ENCODE peak calls at places on chromosomes 3 and 15, in four cellular contexts. I, F, T and W are unnamed samples.

GRCh38 chr15:27495963-27496459 is 525.0 kb downstream of the GABRG3 start:
- DNase-seq in F (no peak), I (peak; percentile 15), T (no peak), W (no peak)

GRCh38 chr3:115380883-115381572 is 233.9 kb upstream of the ZBTB20 start:
- DNase-seq in I (no peak), F (no peak), T (no peak), W (no peak)

GRCh38 chr15:99708563-99708962 is 24.7 kb downstream of the LYSMD4 start:
- DNase-seq in F (peak; percentile 96), T (no peak), I (peak; percentile 19), W (no peak)

GRCh38 chr15:89430530-89431341 is 65.6 kb downstream of the RHCG start:
- DNase-seq in F (peak; percentile 71), T (peak; percentile 85), I (peak; percentile 80), W (peak; percentile 100)

GRCh38 chr3:23490459-23490858 is 287.3 kb downstream of the UBE2E2 start:
- DNase-seq in F (peak; percentile 79), T (no peak), I (no peak), W (no peak)

GRCh38 chr15:34812369-34812768 is 17.0 kb upstream of the ACTC1 start:
- DNase-seq in I (no peak), T (no peak), F (peak; percentile 69), W (no peak)

GRCh38 chr3:186096295-186096694 is 12.6 kb downstream of the ETV5 start:
- DNase-seq in I (peak; percentile 42), F (no peak), T (no peak), W (no peak)

GRCh38 chr3:65857327-65857726 is 181.4 kb downstream of the MAGI1 start:
- DNase-seq in I (peak; percentile 56), F (no peak), T (no peak), W (no peak)

GRCh38 chr3:8336456-8336855 is 165.2 kb upstream of the LMCD1 start:
- DNase-seq in F (no peak), T (no peak), I (peak; percentile 19), W (no peak)

GRCh38 chr3:24741506-24741905 is 246.9 kb upstream of the THRB start:
- DNase-seq in I (peak; percentile 57), F (peak; percentile 1), T (no peak), W (no peak)

GRCh38 chr15:47652213-47652852 is 65.0 kb upstream of the SEMA6D start:
- DNase-seq in I (no peak), F (no peak), T (no peak), W (no peak)

GRCh38 chr3:184595726-184596125 is 34.1 kb downstream of the EPHB3 start:
- DNase-seq in I (no peak), F (no peak), T (no peak), W (no peak)

GRCh38 chr3:38374221-38374620 is 27.6 kb downstream of the XYLB start:
- DNase-seq in T (no peak), I (no peak), F (no peak), W (no peak)

GRCh38 chr15:47792231-47792630 is 74.9 kb downstream of the SEMA6D start:
- DNase-seq in I (no peak), F (no peak), T (no peak), W (no peak)

GRCh38 chr3:27590437-27591320 is 106.5 kb upstream of the SLC4A7 start:
- DNase-seq in I (no peak), T (no peak), F (peak; percentile 26), W (no peak)

GRCh38 chr3:53114412-53115074 is 15.7 kb downstream of the RFT1 start:
- DNase-seq in F (peak; percentile 7), I (peak; percentile 16), T (no peak), W (no peak)

GRCh38 chr3:33385423-33385822 is 54.8 kb downstream of the UBP1 start:
- DNase-seq in F (no peak), T (no peak), I (peak; percentile 2), W (no peak)

GRCh38 chr3:161415506-161416231 is 44.4 kb upstream of the SPTSSB start:
- DNase-seq in T (no peak), I (peak; percentile 58), F (peak; percentile 66), W (no peak)

GRCh38 chr3:98513136-98513535 is 9.6 kb downstream of the CLDND1 start:
- DNase-seq in F (peak; percentile 37), T (no peak), I (no peak), W (no peak)

GRCh38 chr3:1960506-1960905 is 138.2 kb upstream of the CNTN4 start:
- DNase-seq in I (no peak), F (no peak), T (no peak), W (no peak)

GRCh38 chr15:81400640-81401236 is 26.7 kb upstream of the TMC3 start:
- DNase-seq in I (peak; percentile 72), T (peak; percentile 36), F (peak; percentile 58), W (no peak)

GRCh38 chr15:95350908-95351307 is 979.6 kb upstream of the NR2F2 start:
- DNase-seq in F (no peak), T (no peak), I (no peak), W (no peak)
- H2BK15ac ChIP-seq in F (no peak overlapping the region), T (no peak overlapping the region), I (no peak overlapping the region), W (no peak overlapping the region)

GRCh38 chr3:62188547-62189375 is 184.6 kb downstream of the FEZF2 start:
- DNase-seq in I (peak; percentile 81), F (peak; percentile 68), T (peak; percentile 77), W (peak; percentile 41)
- H2BK15ac ChIP-seq in I (no peak overlapping the region), F (no peak overlapping the region), T (no peak overlapping the region), W (no peak overlapping the region)

GRCh38 chr3:45143673-45144670 is 2.2 kb downstream of the CDCP1 start:
- DNase-seq in T (no peak), I (no peak), F (peak; percentile 78), W (no peak)
- H2BK15ac ChIP-seq in T (no peak overlapping the region), I (no peak overlapping the region), F (no peak overlapping the region), W (no peak overlapping the region)

DNA sequence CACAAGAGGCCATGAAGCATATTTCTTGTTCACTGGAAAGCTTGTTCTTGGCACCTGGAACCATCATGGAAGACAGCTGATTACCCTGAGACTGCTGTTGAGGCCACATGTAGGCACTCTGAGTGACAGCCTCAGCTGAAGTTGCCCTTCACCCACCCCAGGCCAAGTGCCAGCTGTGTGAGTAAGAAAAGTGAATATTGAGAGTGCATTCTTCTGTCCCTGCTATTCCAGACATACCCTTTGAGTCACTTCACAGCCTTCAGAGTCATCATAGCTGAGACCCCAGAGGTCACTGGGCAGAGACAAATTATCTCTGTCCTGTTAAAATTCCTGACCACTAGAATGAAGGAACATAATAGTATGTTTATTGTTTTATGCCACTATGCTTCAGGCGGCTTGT is 79.6 kb downstream of the NFKBIZ start:
- DNase-seq in T (no peak), I (no peak), F (peak; percentile 68), W (no peak)
- H2BK15ac ChIP-seq in T (no peak overlapping the region), I (no peak overlapping the region), F (no peak overlapping the region), W (no peak overlapping the region)

DNA sequence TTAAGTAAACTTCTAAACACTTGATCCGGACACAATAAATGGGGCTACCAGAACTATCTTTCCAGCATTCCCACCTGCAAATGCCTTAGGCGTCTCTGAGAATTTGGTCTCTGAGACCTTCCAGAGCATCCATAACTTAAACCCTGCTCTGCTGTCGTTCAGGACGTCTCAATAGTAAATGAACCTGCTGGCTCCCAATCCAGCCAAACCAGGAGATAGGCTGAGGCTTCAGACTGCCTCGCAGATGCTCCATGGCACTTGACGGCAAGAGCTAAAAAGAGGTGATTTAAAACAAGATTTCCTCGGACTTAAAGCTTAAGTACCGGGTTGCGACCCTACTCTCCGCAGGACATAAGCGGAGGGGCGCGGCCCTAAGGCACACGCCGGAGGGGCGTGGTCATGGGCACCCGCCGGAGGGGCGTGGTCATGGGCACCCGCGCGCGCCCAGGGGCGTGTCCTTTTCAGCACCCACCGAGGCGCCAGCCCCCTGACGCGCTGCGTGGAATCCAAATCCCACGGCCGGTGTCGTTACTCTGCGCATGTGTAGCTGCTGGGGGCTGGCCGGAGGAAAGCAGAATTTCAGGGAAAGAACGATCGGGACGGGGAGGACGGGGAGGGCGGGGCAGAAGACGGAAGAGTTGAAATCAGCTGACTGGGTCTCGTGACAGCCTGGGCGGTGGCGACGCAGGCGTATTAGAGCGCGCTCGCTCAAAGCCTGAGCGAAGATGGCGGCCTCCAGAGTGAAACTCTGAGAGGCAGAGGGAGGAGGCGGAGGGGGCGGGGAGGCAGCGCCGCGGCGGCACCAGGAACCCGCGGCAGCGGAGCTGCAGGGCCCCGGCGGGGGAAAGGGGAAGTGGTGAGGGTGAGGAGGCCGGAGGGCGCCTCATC is at the start of gene DNAJC13:
- DNase-seq in I (peak; percentile 95), F (peak; percentile 96), T (peak; percentile 92), W (peak; percentile 91)
- H2BK15ac ChIP-seq in I (peak within 1 kb of the TSS; percentile 42), F (peak within 1 kb of the TSS; percentile 100), T (peak within 1 kb of the TSS; percentile 52), W (no peak within 1 kb of the TSS)

GRCh38 chr3:49120096-49120437 is 556 bp downstream of the USP19 start:
- DNase-seq in I (peak; percentile 12), T (no peak), F (peak; percentile 23), W (no peak)

GRCh38 chr3:49120438-49121135 is at the start of gene USP19:
- DNase-seq in T (peak; percentile 84), I (peak; percentile 94), F (peak; percentile 94), W (peak; percentile 96)

GRCh38 chr3:49119036-49119435 is 1.6 kb downstream of the USP19 start:
- DNase-seq in T (no peak), I (no peak), F (peak; percentile 4), W (no peak)

GRCh38 chr3:49121244-49121671 is 635 bp upstream of the USP19 start:
- DNase-seq in F (no peak), I (no peak), T (no peak), W (no peak)

DNA sequence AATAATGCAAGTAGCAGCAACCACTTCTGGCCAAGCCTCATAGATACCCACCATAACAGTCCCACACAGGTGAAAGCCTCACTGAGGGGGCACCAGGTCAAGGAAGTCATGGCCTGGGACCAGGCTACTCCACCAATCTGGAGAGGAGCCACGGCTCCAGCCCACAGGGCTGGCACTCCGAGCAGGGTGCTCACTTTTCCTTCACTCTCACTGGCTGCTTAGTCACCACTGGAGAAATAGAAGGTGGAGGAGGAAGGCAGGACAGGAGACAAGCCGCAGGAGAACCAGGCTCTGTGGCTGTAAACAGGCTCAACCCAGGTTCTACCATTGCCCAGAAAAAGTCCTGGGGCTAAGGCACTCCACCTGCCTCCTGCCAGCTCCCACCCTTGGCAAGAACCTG is 1.2 kb downstream of the USP19 start:
- DNase-seq in F (peak; percentile 31), I (no peak), T (no peak), W (no peak)
- H2BK15ac ChIP-seq in F (no peak overlapping the region), I (no peak overlapping the region), T (no peak overlapping the region), W (no peak overlapping the region)

GRCh38 chr3:43733459-43734384 is 43.0 kb downstream of the ABHD5 start:
- DNase-seq in I (peak; percentile 88), F (peak; percentile 43), T (no peak), W (no peak)
- H2BK15ac ChIP-seq in I (no peak overlapping the region), F (no peak overlapping the region), T (no peak overlapping the region), W (no peak overlapping the region)